ENCODE peak calls at places on chromosomes 1 and 21, in four cellular contexts. V, H, I and C are unnamed samples.

GRCh38 chr21:38306833-38307232 is 50.0 kb downstream of the KCNJ15 start:
- DNase-seq in V (no peak), H (peak), I (no peak), C (peak)

GRCh38 chr1:103948526-103948925 is 198.8 kb downstream of the AMY1C start:
- DNase-seq in V (no peak), H (no peak), I (no peak), C (peak)

GRCh38 chr1:114295321-114295720 is 141.7 kb upstream of the SYT6 start:
- DNase-seq in V (no peak), H (no peak), I (no peak), C (no peak)

GRCh38 chr1:59432531-59433439 is 135.9 kb downstream of the FGGY start:
- DNase-seq in V (no peak), H (no peak), I (no peak), C (no peak)

GRCh38 chr1:43438006-43438405 is 15.7 kb downstream of the HYI start:
- DNase-seq in V (no peak), H (no peak), I (no peak), C (no peak)

GRCh38 chr1:184514447-184514846 is 127.6 kb downstream of the C1orf21 start:
- DNase-seq in V (no peak), H (peak), I (no peak), C (peak)

GRCh38 chr1:176628775-176629174 is 165.8 kb downstream of the PAPPA2 start:
- DNase-seq in V (no peak), H (no peak), I (no peak), C (no peak)

GRCh38 chr1:111672338-111672737 is 52.7 kb downstream of the RAP1A start:
- DNase-seq in V (no peak), H (peak), I (no peak), C (no peak)

GRCh38 chr1:100322436-100323211 is 29.7 kb upstream of the CDC14A start:
- DNase-seq in V (no peak), H (peak), I (no peak), C (peak)

GRCh38 chr1:35642472-35642955 is 1.2 kb upstream of the PSMB2 start:
- DNase-seq in V (no peak), H (no peak), I (no peak), C (no peak)

GRCh38 chr1:187516874-187517273 is 688.1 kb downstream of the PLA2G4A start:
- DNase-seq in V (no peak), H (no peak), I (no peak), C (no peak)

GRCh38 chr1:19384113-19384512 is 72.0 kb downstream of the SLC66A1 start:
- DNase-seq in V (no peak), H (peak), I (peak), C (no peak)

GRCh38 chr1:161792740-161793139 is 26.6 kb downstream of the ATF6 start:
- DNase-seq in V (no peak), H (peak), I (peak), C (peak)

GRCh38 chr1:32828341-32828740 is 10.9 kb downstream of the S100PBP start:
- DNase-seq in V (no peak), H (peak), I (peak), C (peak)

GRCh38 chr1:208189183-208189582 is 55.0 kb downstream of the PLXNA2 start:
- DNase-seq in V (no peak), H (no peak), I (no peak), C (no peak)

DNA sequence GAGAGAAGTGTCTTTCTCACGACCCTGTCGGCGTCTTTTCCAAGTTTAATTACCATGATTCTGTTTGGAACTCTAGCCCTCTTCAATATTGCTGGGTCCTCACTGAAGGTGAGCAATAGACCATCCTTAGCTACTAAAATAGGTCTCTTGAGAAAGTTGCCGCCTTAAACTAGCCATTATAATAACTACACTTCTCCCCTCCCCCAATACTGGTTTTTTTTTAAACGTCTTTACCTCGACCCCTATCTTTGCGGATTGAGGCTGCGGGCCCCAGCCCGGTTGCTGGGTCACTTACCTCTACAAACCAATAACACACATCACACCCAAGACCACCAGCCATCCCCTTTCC is 672 bp downstream of the ENSA start:
- DNase-seq in V (no peak), H (no peak), I (no peak), C (no peak)
- H3K9ac ChIP-seq in V (peak), H (peak), I (peak), C (peak)

DNA sequence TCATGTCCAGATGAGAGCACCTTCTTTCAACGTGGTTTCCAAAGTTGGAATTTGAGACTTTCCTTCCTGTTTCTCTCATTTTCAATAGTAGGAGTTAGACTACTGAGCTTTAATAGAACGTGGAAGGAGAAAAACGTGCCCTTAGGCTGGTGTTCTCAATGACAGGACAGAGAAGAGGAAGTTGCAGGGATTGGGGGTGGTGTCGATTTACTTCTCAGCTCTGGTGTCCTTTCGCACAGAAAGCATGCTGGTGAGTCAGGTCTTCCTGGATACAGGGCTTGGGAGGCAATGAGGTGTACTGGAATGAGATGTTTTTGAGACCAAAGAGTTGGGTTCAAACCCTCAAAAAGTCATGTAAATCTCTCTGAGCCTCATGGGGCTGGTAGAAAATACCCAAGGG is 67.1 kb downstream of the HIVEP3 start:
- DNase-seq in V (no peak), H (peak), I (no peak), C (peak)
- H3K9ac ChIP-seq in V (no peak), H (no peak), I (no peak), C (no peak)

DNA sequence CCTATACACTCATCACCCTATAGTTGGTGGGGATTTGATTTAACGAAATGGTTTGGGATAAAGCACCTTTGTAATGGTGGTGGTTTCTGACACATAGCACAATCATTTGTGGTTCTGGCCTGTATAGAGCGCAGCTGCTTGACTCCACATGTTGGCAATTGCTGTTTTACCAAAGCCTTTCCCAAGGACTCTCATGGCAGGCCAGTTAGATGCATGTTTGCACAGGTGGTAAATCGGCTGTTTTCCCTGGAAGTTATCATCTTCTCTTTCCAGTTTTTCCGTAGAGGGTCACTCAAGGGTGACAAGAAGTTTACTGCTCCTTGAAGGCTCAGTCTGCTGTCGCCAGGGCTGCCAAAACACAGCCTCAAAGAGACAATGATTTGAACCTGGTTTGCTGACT is 17.1 kb upstream of the XPR1 start:
- DNase-seq in V (no peak), H (peak), I (no peak), C (no peak)
- H3K9ac ChIP-seq in V (no peak), H (no peak), I (no peak), C (no peak)

DNA sequence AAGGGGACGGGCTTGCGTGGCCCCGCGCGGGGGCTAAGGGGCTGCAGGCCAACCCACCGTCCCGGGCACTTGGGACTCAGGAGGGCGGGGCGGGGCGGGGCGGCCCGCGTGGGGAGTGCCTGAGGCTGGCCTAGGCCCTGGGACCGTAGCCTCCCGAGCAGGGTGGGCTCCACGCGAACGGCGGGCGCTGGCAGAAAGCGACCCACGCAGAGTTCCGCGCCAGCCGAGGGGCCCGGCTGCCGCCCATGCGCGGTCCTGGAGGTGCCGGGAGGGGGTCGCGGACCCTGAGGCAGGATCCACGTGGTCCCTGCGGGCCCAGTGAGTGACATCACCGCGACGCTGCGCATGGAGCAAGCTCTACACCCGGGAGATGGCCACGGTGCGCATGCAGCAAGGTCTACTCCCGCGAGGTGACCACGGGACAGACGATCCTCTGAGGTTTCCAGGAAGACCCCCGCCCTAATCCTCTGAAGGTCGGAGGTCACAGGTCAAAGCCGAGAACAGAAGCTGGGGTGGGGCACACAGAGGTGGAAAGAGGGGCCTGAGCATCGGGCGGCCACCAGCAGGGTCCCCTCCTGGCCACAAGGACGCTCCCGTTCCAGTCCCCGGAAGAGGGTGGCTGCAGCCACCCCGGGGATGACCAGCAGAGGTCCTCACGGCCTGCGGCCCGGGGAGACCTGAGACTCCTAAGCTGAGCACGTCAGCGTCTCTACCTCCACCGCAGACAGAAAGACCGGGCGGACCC is 13.5 kb upstream of the SLC19A1 start:
- DNase-seq in V (peak), H (peak), I (peak), C (peak)
- H3K9ac ChIP-seq in V (no peak), H (peak), I (peak), C (peak)

DNA sequence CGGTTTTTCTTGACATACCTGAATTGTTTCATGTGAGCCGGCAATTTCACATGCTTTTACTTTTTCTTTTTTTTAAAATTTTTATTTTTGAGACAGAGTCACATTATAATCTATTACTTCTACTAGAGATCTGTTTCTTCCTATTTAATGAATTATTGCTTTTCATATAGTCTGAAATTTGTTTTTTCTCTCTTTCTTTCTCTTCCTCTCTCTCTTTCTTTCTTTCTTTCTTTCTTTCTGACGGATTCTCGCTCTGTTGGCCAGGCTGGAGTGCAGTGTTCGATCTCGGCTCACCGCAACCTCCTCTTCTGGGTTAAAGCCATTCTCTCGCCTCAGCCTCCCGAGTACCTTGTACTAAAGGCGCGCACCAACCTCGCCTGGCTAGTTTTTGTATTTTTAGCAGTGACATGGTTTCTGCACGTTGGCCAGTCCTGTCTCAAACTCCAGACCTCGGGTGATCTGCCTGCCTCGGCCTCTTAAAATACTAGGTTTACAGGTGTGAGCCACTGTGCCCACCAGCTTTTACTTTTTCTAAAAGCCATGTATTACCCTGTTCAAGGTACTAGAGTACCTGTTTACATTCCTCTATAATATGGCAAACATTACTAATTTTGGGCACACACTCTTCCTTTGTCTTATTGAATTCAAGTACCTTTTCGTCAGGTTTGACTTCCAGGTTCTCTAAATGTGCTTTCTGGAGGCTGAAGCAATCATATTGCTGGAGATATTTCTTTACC is 86.5 kb upstream of the RHOU start:
- DNase-seq in V (no peak), H (no peak), I (no peak), C (no peak)
- H3K9ac ChIP-seq in V (no peak), H (no peak), I (peak), C (no peak)

GRCh38 chr1:85368073-85368778 is 91.8 kb upstream of the BCL10 start:
- DNase-seq in V (no peak), H (no peak), I (no peak), C (peak)

GRCh38 chr1:85363526-85363925 is 87.1 kb upstream of the BCL10 start:
- DNase-seq in V (no peak), H (no peak), I (no peak), C (no peak)

GRCh38 chr1:85365851-85366250 is 89.4 kb upstream of the BCL10 start:
- DNase-seq in V (no peak), H (no peak), I (no peak), C (peak)

GRCh38 chr1:85363102-85363501 is 86.7 kb upstream of the BCL10 start:
- DNase-seq in V (no peak), H (no peak), I (no peak), C (no peak)

GRCh38 chr1:85366391-85366790 is 90.0 kb upstream of the BCL10 start:
- DNase-seq in V (no peak), H (peak), I (no peak), C (peak)
- H3K9ac ChIP-seq in V (no peak), H (no peak), I (peak), C (peak)

DNA sequence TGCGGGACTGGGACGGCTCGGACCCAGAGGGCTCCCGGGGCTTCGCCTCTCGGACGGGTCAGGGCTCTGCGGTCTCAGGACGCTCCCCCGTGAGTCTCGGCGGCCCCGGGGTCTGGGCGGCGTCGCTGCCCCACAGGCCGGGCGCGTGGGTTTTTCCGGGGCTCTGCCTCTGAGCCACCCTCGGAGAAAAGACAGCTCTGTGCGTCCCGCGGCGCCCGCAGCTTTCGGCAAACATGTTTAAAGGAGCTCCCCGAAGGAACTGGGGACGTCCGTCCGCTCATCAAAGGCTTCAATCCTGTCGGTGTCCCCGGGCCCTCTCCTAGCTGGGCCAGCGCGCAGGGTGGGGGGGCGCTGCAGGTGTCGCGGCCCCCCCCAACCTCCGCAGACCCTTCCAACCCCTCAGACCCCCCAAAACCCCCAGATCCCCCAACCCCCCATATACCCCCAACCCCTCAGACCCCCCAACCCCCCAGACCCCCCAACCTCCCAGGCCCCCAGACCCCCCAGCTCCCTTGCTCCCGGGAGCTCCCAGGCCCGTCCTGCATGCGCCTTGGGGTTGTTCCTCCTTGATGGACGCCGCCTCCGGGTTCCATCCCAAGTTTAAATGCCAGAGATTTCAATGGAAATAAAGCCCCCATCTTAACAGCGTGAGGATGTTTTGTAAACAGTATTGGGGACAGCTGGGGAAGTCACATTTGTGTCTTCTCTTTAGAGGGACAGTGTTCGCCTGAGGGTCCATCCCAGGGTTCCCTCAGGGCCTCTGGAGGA is 996 bp upstream of the C1orf159 start:
- DNase-seq in V (no peak), H (no peak), I (peak), C (peak)
- H3K9ac ChIP-seq in V (no peak), H (no peak), I (no peak), C (peak)

GRCh38 chr1:30929135-30929889 is 20.8 kb upstream of the SDC3 start:
- DNase-seq in V (peak), H (peak), I (peak), C (peak)
- H3K9ac ChIP-seq in V (no peak), H (no peak), I (no peak), C (peak)

GRCh38 chr1:155003766-155004351 is 1.3 kb downstream of the ZBTB7B start:
- DNase-seq in V (peak), H (peak), I (peak), C (peak)

GRCh38 chr1:155007253-155007828 is 4.7 kb downstream of the ZBTB7B start:
- DNase-seq in V (no peak), H (no peak), I (no peak), C (no peak)

GRCh38 chr1:155004352-155005075 is 1.9 kb downstream of the ZBTB7B start:
- DNase-seq in V (no peak), H (no peak), I (no peak), C (no peak)

GRCh38 chr1:155006601-155007101 is 4.0 kb downstream of the ZBTB7B start:
- DNase-seq in V (no peak), H (no peak), I (no peak), C (no peak)

GRCh38 chr1:155005076-155005971 is 2.7 kb downstream of the ZBTB7B start:
- DNase-seq in V (no peak), H (no peak), I (no peak), C (no peak)
- H3K9ac ChIP-seq in V (no peak), H (no peak), I (no peak), C (peak)

DNA sequence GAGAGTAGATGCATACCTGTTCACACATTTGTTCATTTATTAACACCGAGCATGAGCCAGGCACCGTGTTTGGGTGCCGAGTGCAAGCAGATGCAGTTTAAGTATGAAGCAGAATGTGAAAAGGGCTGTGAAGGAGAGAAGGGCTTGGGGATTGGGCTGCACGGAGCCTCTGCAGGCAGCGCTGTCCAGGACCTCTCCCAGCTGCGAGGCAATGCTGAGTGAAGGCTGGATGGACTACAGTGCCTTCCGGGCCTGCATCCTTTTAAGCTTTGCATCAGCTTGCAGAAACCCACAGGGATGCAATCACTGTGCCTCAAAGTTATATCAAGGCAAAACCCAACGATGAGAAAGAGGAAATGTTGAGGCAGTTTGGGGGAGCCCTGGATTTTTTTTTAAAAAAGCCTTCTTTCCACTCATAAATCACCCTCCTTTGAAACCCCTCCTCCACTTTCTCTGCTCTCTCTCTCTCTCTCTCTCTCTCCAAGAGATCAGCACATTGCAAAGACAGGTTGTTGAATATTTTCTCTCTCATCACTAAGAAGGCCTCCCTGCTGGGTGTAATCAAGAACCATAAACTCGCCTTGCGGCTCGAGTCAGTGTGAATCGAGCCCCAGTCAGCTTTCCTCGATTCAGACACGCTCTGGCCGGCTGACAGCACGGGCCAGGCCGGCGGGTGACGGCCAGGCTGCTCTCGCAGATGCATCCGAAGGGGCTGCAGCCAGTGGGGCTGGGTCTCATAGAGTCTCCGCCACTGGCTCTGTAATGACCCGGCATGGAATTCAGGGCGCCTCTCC is 89.2 kb upstream of the POU3F1 start:
- DNase-seq in V (peak), H (no peak), I (no peak), C (no peak)
- H3K9ac ChIP-seq in V (no peak), H (no peak), I (no peak), C (no peak)